ENCODE peak calls at places on chromosomes 13 and 19, in eight cellular contexts. One of them, this sample, is unnamed.

GRCh38 chr13:110448230-110448629 is 113.3 kb downstream of the RAB20 start:
- DNase-seq in cardiac muscle cell: peak; percentile 14
- DNase-seq in CD8-positive, alpha-beta memory T cell: no peak
- DNase-seq in AG04450: peak; percentile 56
- DNase-seq in lower lobe of right lung: no peak
- DNase-seq in fibroblast of lung: peak; percentile 93
- DNase-seq in stomach: no peak
- DNase-seq in psoas muscle: no peak
- DNase-seq in this sample: no peak

GRCh38 chr13:98853791-98854191 is 101.3 kb upstream of the SLC15A1 start:
- DNase-seq in cardiac muscle cell: no peak
- DNase-seq in CD8-positive, alpha-beta memory T cell: no peak
- DNase-seq in AG04450: no peak
- DNase-seq in lower lobe of right lung: no peak
- DNase-seq in fibroblast of lung: peak; percentile 66
- DNase-seq in stomach: peak; percentile 31
- DNase-seq in psoas muscle: no peak
- DNase-seq in this sample: no peak

GRCh38 chr13:98222081-98222554 is 45.0 kb upstream of the RNF113B start:
- DNase-seq in cardiac muscle cell: no peak
- DNase-seq in CD8-positive, alpha-beta memory T cell: no peak
- DNase-seq in AG04450: no peak
- DNase-seq in lower lobe of right lung: no peak
- DNase-seq in fibroblast of lung: peak; percentile 80
- DNase-seq in stomach: peak; percentile 82
- DNase-seq in psoas muscle: no peak
- DNase-seq in this sample: no peak

GRCh38 chr19:33905937-33906577 is 109.4 kb downstream of the KCTD15 start:
- DNase-seq in cardiac muscle cell: peak; percentile 45
- DNase-seq in CD8-positive, alpha-beta memory T cell: no peak
- DNase-seq in AG04450: no peak
- DNase-seq in lower lobe of right lung: peak; percentile 84
- DNase-seq in fibroblast of lung: peak; percentile 11
- DNase-seq in stomach: peak; percentile 86
- DNase-seq in psoas muscle: peak; percentile 75
- DNase-seq in this sample: no peak

GRCh38 chr13:90787007-90787406 is 560.5 kb upstream of the MIR17HG start:
- DNase-seq in cardiac muscle cell: no peak
- DNase-seq in CD8-positive, alpha-beta memory T cell: no peak
- DNase-seq in AG04450: no peak
- DNase-seq in lower lobe of right lung: no peak
- DNase-seq in fibroblast of lung: peak; percentile 11
- DNase-seq in stomach: no peak
- DNase-seq in psoas muscle: no peak
- DNase-seq in this sample: no peak

GRCh38 chr19:2461751-2462634 is 5.2 kb upstream of the LMNB2 start:
- DNase-seq in cardiac muscle cell: peak; percentile 48
- DNase-seq in CD8-positive, alpha-beta memory T cell: peak; percentile 33
- DNase-seq in AG04450: no peak
- DNase-seq in lower lobe of right lung: peak; percentile 58
- DNase-seq in fibroblast of lung: peak; percentile 66
- DNase-seq in stomach: peak; percentile 34
- DNase-seq in psoas muscle: peak; percentile 63
- DNase-seq in this sample: no peak

GRCh38 chr13:96036515-96036914 is 16.7 kb downstream of the UGGT2 start:
- DNase-seq in cardiac muscle cell: no peak
- DNase-seq in CD8-positive, alpha-beta memory T cell: no peak
- DNase-seq in AG04450: no peak
- DNase-seq in lower lobe of right lung: no peak
- DNase-seq in fibroblast of lung: no peak
- DNase-seq in stomach: no peak
- DNase-seq in psoas muscle: no peak
- DNase-seq in this sample: no peak

GRCh38 chr13:74576504-74576903 is 442.3 kb upstream of the KLF12 start:
- DNase-seq in cardiac muscle cell: no peak
- DNase-seq in CD8-positive, alpha-beta memory T cell: no peak
- DNase-seq in AG04450: no peak
- DNase-seq in lower lobe of right lung: no peak
- DNase-seq in fibroblast of lung: no peak
- DNase-seq in stomach: no peak
- DNase-seq in psoas muscle: no peak
- DNase-seq in this sample: no peak

GRCh38 chr19:44925114-44925891 is 10.9 kb downstream of the APOC1 start:
- DNase-seq in cardiac muscle cell: no peak
- DNase-seq in CD8-positive, alpha-beta memory T cell: no peak
- DNase-seq in AG04450: no peak
- DNase-seq in lower lobe of right lung: peak; percentile 83
- DNase-seq in fibroblast of lung: peak; percentile 19
- DNase-seq in stomach: peak; percentile 52
- DNase-seq in psoas muscle: peak; percentile 84
- DNase-seq in this sample: no peak

GRCh38 chr19:46791944-46792343 is 3.5 kb upstream of the SLC1A5 start:
- DNase-seq in cardiac muscle cell: no peak
- DNase-seq in CD8-positive, alpha-beta memory T cell: peak; percentile 46
- DNase-seq in AG04450: no peak
- DNase-seq in lower lobe of right lung: no peak
- DNase-seq in fibroblast of lung: no peak
- DNase-seq in stomach: no peak
- DNase-seq in psoas muscle: no peak
- DNase-seq in this sample: no peak

GRCh38 chr13:50357586-50358118 is 342.4 kb downstream of the KCNRG start:
- DNase-seq in cardiac muscle cell: no peak
- DNase-seq in CD8-positive, alpha-beta memory T cell: no peak
- DNase-seq in AG04450: peak; percentile 50
- DNase-seq in lower lobe of right lung: no peak
- DNase-seq in fibroblast of lung: peak; percentile 96
- DNase-seq in stomach: peak; percentile 58
- DNase-seq in psoas muscle: no peak
- DNase-seq in this sample: no peak

GRCh38 chr19:56112313-56112709 is 8.8 kb downstream of the ZNF787 start:
- DNase-seq in cardiac muscle cell: no peak
- DNase-seq in CD8-positive, alpha-beta memory T cell: no peak
- DNase-seq in AG04450: no peak
- DNase-seq in lower lobe of right lung: peak; percentile 45
- DNase-seq in fibroblast of lung: no peak
- DNase-seq in stomach: no peak
- DNase-seq in psoas muscle: no peak
- DNase-seq in this sample: no peak

GRCh38 chr19:19385900-19386339 is 19.6 kb upstream of the GATAD2A start:
- DNase-seq in cardiac muscle cell: peak; percentile 82
- DNase-seq in CD8-positive, alpha-beta memory T cell: no peak
- DNase-seq in AG04450: no peak
- DNase-seq in lower lobe of right lung: peak; percentile 76
- DNase-seq in fibroblast of lung: peak; percentile 42
- DNase-seq in stomach: no peak
- DNase-seq in psoas muscle: no peak
- DNase-seq in this sample: no peak

GRCh38 chr13:45482571-45483173 is 17.9 kb downstream of the COG3 start:
- DNase-seq in cardiac muscle cell: no peak
- DNase-seq in CD8-positive, alpha-beta memory T cell: no peak
- DNase-seq in AG04450: no peak
- DNase-seq in lower lobe of right lung: no peak
- DNase-seq in fibroblast of lung: peak; percentile 39
- DNase-seq in stomach: no peak
- DNase-seq in psoas muscle: no peak
- DNase-seq in this sample: no peak

GRCh38 chr19:7349961-7350711 is 1.4 kb downstream of the ARHGEF18 start:
- DNase-seq in cardiac muscle cell: no peak
- DNase-seq in CD8-positive, alpha-beta memory T cell: peak; percentile 87
- DNase-seq in AG04450: no peak
- DNase-seq in lower lobe of right lung: no peak
- DNase-seq in fibroblast of lung: no peak
- DNase-seq in stomach: no peak
- DNase-seq in psoas muscle: no peak
- DNase-seq in this sample: no peak

DNA sequence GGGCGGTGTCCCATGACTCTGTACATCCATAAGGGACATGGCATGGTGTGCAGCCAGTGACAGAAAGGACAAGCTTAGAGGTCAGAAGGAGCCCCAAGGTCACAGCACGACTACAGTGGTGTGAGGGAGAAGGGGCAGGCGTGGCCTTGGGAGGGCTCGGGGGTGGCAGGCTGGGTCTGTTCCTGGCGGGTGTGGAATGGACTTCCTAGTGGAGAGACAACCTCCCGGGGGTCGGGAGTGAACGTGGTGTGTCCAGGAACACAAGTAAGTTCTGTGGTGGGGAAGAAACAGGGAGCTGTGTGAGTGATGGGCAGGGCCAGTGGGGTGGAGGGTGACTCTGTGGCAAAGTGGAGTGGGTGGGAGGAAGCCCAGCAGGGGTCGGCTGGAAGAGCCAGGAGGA is 279.3 kb downstream of the TEX29 start:
- DNase-seq in cardiac muscle cell: no peak
- DNase-seq in CD8-positive, alpha-beta memory T cell: no peak
- DNase-seq in AG04450: no peak
- DNase-seq in lower lobe of right lung: no peak
- DNase-seq in fibroblast of lung: no peak
- DNase-seq in stomach: no peak
- DNase-seq in psoas muscle: no peak
- DNase-seq in this sample: no peak
- H3K27ac ChIP-seq in cardiac muscle cell: no peak overlapping the region
- H3K27ac ChIP-seq in CD8-positive, alpha-beta memory T cell: no peak overlapping the region
- H3K27ac ChIP-seq in AG04450: no peak overlapping the region
- H3K27ac ChIP-seq in lower lobe of right lung: no peak overlapping the region
- H3K27ac ChIP-seq in fibroblast of lung: no peak overlapping the region
- H3K27ac ChIP-seq in stomach: no peak overlapping the region
- H3K27ac ChIP-seq in psoas muscle: no peak overlapping the region
- H3K27ac ChIP-seq in this sample: no peak overlapping the region

GRCh38 chr19:32403291-32403995 is 2.1 kb upstream of the DPY19L3 start:
- DNase-seq in cardiac muscle cell: no peak
- DNase-seq in CD8-positive, alpha-beta memory T cell: no peak
- DNase-seq in AG04450: no peak
- DNase-seq in lower lobe of right lung: no peak
- DNase-seq in fibroblast of lung: no peak
- DNase-seq in stomach: no peak
- DNase-seq in psoas muscle: no peak
- DNase-seq in this sample: peak; percentile 12

GRCh38 chr19:32406161-32407003 is 812 bp downstream of the DPY19L3 start:
- DNase-seq in cardiac muscle cell: no peak
- DNase-seq in CD8-positive, alpha-beta memory T cell: no peak
- DNase-seq in AG04450: no peak
- DNase-seq in lower lobe of right lung: no peak
- DNase-seq in fibroblast of lung: no peak
- DNase-seq in stomach: no peak
- DNase-seq in psoas muscle: no peak
- DNase-seq in this sample: no peak

GRCh38 chr19:32405431-32406160 is at the start of gene DPY19L3:
- DNase-seq in cardiac muscle cell: peak; percentile 96
- DNase-seq in CD8-positive, alpha-beta memory T cell: peak; percentile 82
- DNase-seq in AG04450: peak; percentile 84
- DNase-seq in lower lobe of right lung: peak; percentile 98
- DNase-seq in fibroblast of lung: peak; percentile 90
- DNase-seq in stomach: peak; percentile 97
- DNase-seq in psoas muscle: peak; percentile 96
- DNase-seq in this sample: peak; percentile 95

GRCh38 chr19:32404939-32405430 is 585 bp upstream of the DPY19L3 start:
- DNase-seq in cardiac muscle cell: peak; percentile 61
- DNase-seq in CD8-positive, alpha-beta memory T cell: no peak
- DNase-seq in AG04450: no peak
- DNase-seq in lower lobe of right lung: peak; percentile 77
- DNase-seq in fibroblast of lung: peak; percentile 41
- DNase-seq in stomach: peak; percentile 69
- DNase-seq in psoas muscle: peak; percentile 79
- DNase-seq in this sample: peak; percentile 42

GRCh38 chr19:32404213-32404938 is 1.2 kb upstream of the DPY19L3 start:
- DNase-seq in cardiac muscle cell: no peak
- DNase-seq in CD8-positive, alpha-beta memory T cell: peak; percentile 2
- DNase-seq in AG04450: no peak
- DNase-seq in lower lobe of right lung: no peak
- DNase-seq in fibroblast of lung: peak; percentile 9
- DNase-seq in stomach: no peak
- DNase-seq in psoas muscle: no peak
- DNase-seq in this sample: no peak
- H3K4me3 ChIP-seq in cardiac muscle cell: peak overlapping the region; percentile 62
- H3K4me3 ChIP-seq in CD8-positive, alpha-beta memory T cell: peak overlapping the region; percentile 78
- H3K4me3 ChIP-seq in AG04450: peak overlapping the region; percentile 83
- H3K4me3 ChIP-seq in lower lobe of right lung: peak overlapping the region; percentile 84
- H3K4me3 ChIP-seq in fibroblast of lung: peak overlapping the region; percentile 91
- H3K4me3 ChIP-seq in stomach: peak overlapping the region; percentile 69
- H3K4me3 ChIP-seq in psoas muscle: peak overlapping the region; percentile 94
- H3K4me3 ChIP-seq in this sample: peak overlapping the region; percentile 52

DNA sequence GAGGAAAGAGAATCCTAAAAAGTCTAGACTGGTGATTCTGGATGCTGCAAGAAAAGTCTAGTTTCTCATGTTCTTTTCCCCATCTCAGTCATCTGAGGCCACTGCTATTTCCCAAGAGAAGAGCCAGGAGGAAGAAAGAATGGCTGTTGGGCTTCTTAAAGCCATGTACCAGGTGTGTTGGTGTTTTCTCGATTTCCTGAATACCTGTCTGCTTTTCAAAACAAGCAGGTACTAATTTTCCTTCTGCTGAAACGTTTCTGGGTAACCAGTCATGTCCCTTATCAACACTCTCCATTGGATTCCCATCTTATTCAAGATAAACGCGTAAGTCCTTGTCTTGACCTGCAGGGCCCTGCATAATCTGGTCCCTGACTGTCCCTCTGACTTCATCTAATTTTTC is 1.1 kb downstream of the ZNF570 start:
- DNase-seq in cardiac muscle cell: no peak
- DNase-seq in CD8-positive, alpha-beta memory T cell: no peak
- DNase-seq in AG04450: no peak
- DNase-seq in lower lobe of right lung: no peak
- DNase-seq in fibroblast of lung: no peak
- DNase-seq in stomach: no peak
- DNase-seq in psoas muscle: no peak
- DNase-seq in this sample: no peak
- H3K27ac ChIP-seq in cardiac muscle cell: no peak overlapping the region
- H3K27ac ChIP-seq in CD8-positive, alpha-beta memory T cell: no peak overlapping the region
- H3K27ac ChIP-seq in AG04450: no peak overlapping the region
- H3K27ac ChIP-seq in lower lobe of right lung: no peak overlapping the region
- H3K27ac ChIP-seq in fibroblast of lung: no peak overlapping the region
- H3K27ac ChIP-seq in stomach: peak overlapping the region; percentile 89
- H3K27ac ChIP-seq in psoas muscle: no peak overlapping the region
- H3K27ac ChIP-seq in this sample: no peak overlapping the region

GRCh38 chr19:35117017-35117570 is 1.5 kb downstream of the FXYD3 start:
- DNase-seq in cardiac muscle cell: no peak
- DNase-seq in CD8-positive, alpha-beta memory T cell: no peak
- DNase-seq in AG04450: no peak
- DNase-seq in lower lobe of right lung: no peak
- DNase-seq in fibroblast of lung: no peak
- DNase-seq in stomach: no peak
- DNase-seq in psoas muscle: no peak
- DNase-seq in this sample: peak; percentile 97

GRCh38 chr19:35116085-35116801 is 620 bp downstream of the FXYD3 start:
- DNase-seq in cardiac muscle cell: no peak
- DNase-seq in CD8-positive, alpha-beta memory T cell: no peak
- DNase-seq in AG04450: no peak
- DNase-seq in lower lobe of right lung: peak; percentile 78
- DNase-seq in fibroblast of lung: no peak
- DNase-seq in stomach: peak; percentile 85
- DNase-seq in psoas muscle: no peak
- DNase-seq in this sample: no peak

GRCh38 chr19:35117791-35118190 is 2.2 kb downstream of the FXYD3 start:
- DNase-seq in cardiac muscle cell: no peak
- DNase-seq in CD8-positive, alpha-beta memory T cell: no peak
- DNase-seq in AG04450: no peak
- DNase-seq in lower lobe of right lung: no peak
- DNase-seq in fibroblast of lung: no peak
- DNase-seq in stomach: peak; percentile 61
- DNase-seq in psoas muscle: no peak
- DNase-seq in this sample: no peak

GRCh38 chr19:35114656-35115537 is 726 bp upstream of the FXYD3 start:
- DNase-seq in cardiac muscle cell: peak; percentile 74
- DNase-seq in CD8-positive, alpha-beta memory T cell: peak; percentile 68
- DNase-seq in AG04450: no peak
- DNase-seq in lower lobe of right lung: peak; percentile 80
- DNase-seq in fibroblast of lung: peak; percentile 29
- DNase-seq in stomach: peak; percentile 80
- DNase-seq in psoas muscle: peak; percentile 67
- DNase-seq in this sample: peak; percentile 89

GRCh38 chr19:35115538-35115951 is at the start of gene FXYD3:
- DNase-seq in cardiac muscle cell: no peak
- DNase-seq in CD8-positive, alpha-beta memory T cell: no peak
- DNase-seq in AG04450: no peak
- DNase-seq in lower lobe of right lung: no peak
- DNase-seq in fibroblast of lung: no peak
- DNase-seq in stomach: peak; percentile 57
- DNase-seq in psoas muscle: no peak
- DNase-seq in this sample: no peak
- H3K4me3 ChIP-seq in cardiac muscle cell: peak within 1 kb of the TSS; percentile 1
- H3K4me3 ChIP-seq in CD8-positive, alpha-beta memory T cell: no peak within 1 kb of the TSS
- H3K4me3 ChIP-seq in AG04450: no peak within 1 kb of the TSS
- H3K4me3 ChIP-seq in lower lobe of right lung: peak within 1 kb of the TSS; percentile 48
- H3K4me3 ChIP-seq in fibroblast of lung: no peak within 1 kb of the TSS
- H3K4me3 ChIP-seq in stomach: peak within 1 kb of the TSS; percentile 42
- H3K4me3 ChIP-seq in psoas muscle: peak within 1 kb of the TSS; percentile 63
- H3K4me3 ChIP-seq in this sample: peak within 1 kb of the TSS; percentile 35